ENCODE peak calls at places on chromosomes 5 and 9, in eight cellular contexts. O is heart left ventricle, N is right atrium auricular region, I is activated T-cell treated with anti-CD3 and anti-CD28 coated beads for 4 hours, T is HCEC 1CT, E is aorta, V is NCI-H1930, Y is NCI-H187. A is an unnamed sample.

GRCh38 chr9:93184439-93185221 is 691 bp downstream of the WNK2 start:
- DNase-seq in V (no peak), I (no peak), Y (no peak), N (no peak), T (no peak), O (no peak), E (no peak), A (no peak)

GRCh38 chr9:10612649-10613398 is at the start of gene PTPRD:
- DNase-seq in V (peak; percentile 76), N (no peak), O (no peak), E (peak; percentile 70), Y (peak; percentile 16), I (no peak), T (no peak), A (no peak)

GRCh38 chr9:34430843-34431437 is 27.4 kb downstream of the FAM219A start:
- DNase-seq in T (peak; percentile 45), V (no peak), Y (peak; percentile 40), N (peak; percentile 68), I (no peak), O (peak; percentile 84), E (peak; percentile 84), A (no peak)

GRCh38 chr5:155480731-155481131 is 467.2 kb downstream of the KIF4B start:
- DNase-seq in N (no peak), O (peak; percentile 23), E (no peak), V (no peak), T (no peak), Y (no peak), I (no peak), A (no peak)

GRCh38 chr9:87771251-87772006 is 45.5 kb downstream of the CTSL start:
- DNase-seq in E (no peak), T (no peak), Y (no peak), O (peak; percentile 29), N (no peak), V (no peak), I (no peak), A (no peak)

GRCh38 chr9:70902705-70903131 is 218.7 kb downstream of the TRPM3 start:
- DNase-seq in V (no peak), Y (no peak), I (no peak), E (no peak), O (no peak), T (peak; percentile 98), N (no peak), A (no peak)

GRCh38 chr5:4252322-4252721 is 656.7 kb downstream of the IRX1 start:
- DNase-seq in I (no peak), V (no peak), O (no peak), Y (no peak), E (no peak), T (no peak), N (no peak), A (no peak)

GRCh38 chr5:32833127-32833526 is 122.0 kb downstream of the NPR3 start:
- DNase-seq in V (no peak), N (no peak), T (no peak), O (no peak), I (no peak), E (no peak), Y (no peak), A (no peak)

GRCh38 chr9:27865031-27865438 is 291.8 kb upstream of the C9orf72 start:
- DNase-seq in Y (no peak), I (no peak), T (no peak), V (no peak), O (no peak), E (no peak), N (no peak), A (peak; percentile 22)

GRCh38 chr9:78811562-78812276 is 514.8 kb downstream of the PSAT1 start:
- DNase-seq in N (no peak), Y (no peak), E (no peak), O (no peak), V (no peak), T (no peak), I (no peak), A (no peak)

GRCh38 chr9:13863112-13863511 is 450.8 kb downstream of the NFIB start:
- DNase-seq in I (no peak), N (peak; percentile 72), E (no peak), O (peak; percentile 72), V (no peak), Y (no peak), T (no peak), A (no peak)

GRCh38 chr5:113562828-113563400 is 49.4 kb downstream of the YTHDC2 start:
- DNase-seq in N (no peak), E (no peak), V (no peak), Y (no peak), O (no peak), T (no peak), I (no peak), A (no peak)

GRCh38 chr5:176441921-176442323 is 6.3 kb upstream of the FAF2 start:
- DNase-seq in V (no peak), O (no peak), T (peak; percentile 40), I (no peak), E (no peak), N (no peak), Y (no peak), A (no peak)

GRCh38 chr9:93368437-93368836 is 83.0 kb upstream of the FAM120A start:
- DNase-seq in O (no peak), Y (no peak), N (no peak), T (no peak), E (no peak), I (no peak), V (no peak), A (no peak)

GRCh38 chr9:136576269-136576626 is 30.4 kb upstream of the NOTCH1 start:
- DNase-seq in I (no peak), T (no peak), Y (no peak), E (peak; percentile 91), N (no peak), O (no peak), V (no peak), A (no peak)

GRCh38 chr5:176750144-176750543 is 60.2 kb upstream of the UNC5A start:
- DNase-seq in E (no peak), T (no peak), N (peak; percentile 36), I (no peak), V (no peak), O (no peak), Y (no peak), A (no peak)

GRCh38 chr5:57889558-57889957 is 406.9 kb upstream of the ACTBL2 start:
- DNase-seq in E (no peak), T (peak; percentile 69), O (peak; percentile 49), I (no peak), V (no peak), N (no peak), Y (no peak), A (no peak)

GRCh38 chr5:133389066-133389590 is 223.2 kb downstream of the FSTL4 start:
- DNase-seq in I (no peak), N (no peak), Y (no peak), V (no peak), O (no peak), E (no peak), T (no peak), A (no peak)

A was measured in NCI-H1436 treated with DMSO at 0.1 percent for 48 hours.